ENCODE peak calls at places on chromosome 13, in seven cellular contexts. A, Z, L, G, I, P and D are unnamed samples.

GRCh38 chr13:85567909-85568308 is 231.3 kb downstream of the SLITRK6 start:
- DNase-seq in A (no peak), G (no peak), L (no peak), I (no peak), Z (no peak), P (no peak), D (no peak)

GRCh38 chr13:29077051-29077813 is 257.1 kb downstream of the MTUS2 start:
- DNase-seq in I (no peak), Z (no peak), G (no peak), A (no peak), P (no peak), L (no peak), D (no peak)

GRCh38 chr13:102555914-102556553 is 40.8 kb upstream of the TPP2 start:
- DNase-seq in I (peak), P (no peak), L (peak), G (no peak), A (peak), Z (peak), D (peak)

GRCh38 chr13:24153979-24154378 is 6.5 kb upstream of the SPATA13 start:
- DNase-seq in A (no peak), P (no peak), I (no peak), G (no peak), Z (no peak), L (no peak), D (no peak)

GRCh38 chr13:67235265-67235664 is 5.1 kb upstream of the PCDH9 start:
- DNase-seq in Z (no peak), L (peak), I (no peak), G (no peak), A (no peak), P (no peak), D (no peak)

GRCh38 chr13:72293206-72293605 is 426.2 kb upstream of the DACH1 start:
- DNase-seq in I (no peak), L (no peak), G (no peak), P (no peak), A (no peak), Z (no peak), D (no peak)

GRCh38 chr13:52070929-52071523 is 46.5 kb downstream of the UTP14C start:
- DNase-seq in G (no peak), I (peak), P (no peak), Z (no peak), L (peak), A (peak), D (peak)

GRCh38 chr13:76903544-76904162 is 17.4 kb upstream of the KCTD12 start:
- DNase-seq in L (peak), I (peak), A (peak), G (peak), P (peak), Z (peak), D (peak)

GRCh38 chr13:95100525-95101121 is 200.6 kb downstream of the ABCC4 start:
- DNase-seq in I (no peak), A (peak), Z (no peak), L (no peak), P (no peak), G (peak), D (no peak)

DNA sequence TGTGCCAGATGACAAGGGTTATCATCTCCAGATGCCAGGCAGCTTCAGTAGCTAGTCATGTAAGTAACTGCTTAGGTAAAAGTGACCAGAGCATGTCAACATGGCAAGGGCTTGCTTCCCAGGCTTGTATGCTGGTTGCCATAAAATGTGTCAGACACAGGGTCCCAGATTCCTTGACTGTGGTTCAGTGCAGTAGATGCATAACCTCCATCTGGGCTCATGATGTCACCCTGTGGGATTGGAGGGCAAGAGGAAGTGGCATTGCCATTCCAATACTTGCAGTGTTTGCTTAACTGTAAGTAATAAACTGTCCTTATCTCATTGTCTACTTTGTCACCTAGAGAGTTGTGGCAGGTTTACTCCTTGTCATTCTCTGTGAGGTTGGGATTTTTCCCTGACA is 226.8 kb downstream of the PCDH17 start:
- DNase-seq in P (no peak), L (no peak), G (no peak), A (no peak), Z (no peak), I (no peak), D (no peak)
- TF ChIP-seq JUND in P (no peak), L (no peak), G (no peak), A (no peak), Z (no peak), I (no peak), D (no peak)

DNA sequence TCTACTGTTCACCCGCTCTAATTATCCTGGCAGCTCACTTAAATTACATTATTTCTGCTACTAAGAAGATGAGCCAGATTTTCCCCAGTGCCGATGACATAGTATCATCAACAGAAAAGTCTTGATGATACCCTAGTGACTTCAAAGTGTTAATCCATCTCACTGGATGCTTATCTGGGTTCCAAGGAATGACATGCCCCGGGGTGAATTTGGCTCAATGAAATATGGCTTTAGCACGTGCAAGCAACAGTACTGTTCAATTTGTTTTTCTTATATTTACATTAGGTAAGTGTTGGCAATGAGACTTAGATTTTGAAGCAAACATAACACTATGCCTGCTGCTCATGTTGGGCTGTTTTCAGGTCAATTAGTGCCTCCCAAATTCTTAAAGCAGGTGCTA is 548.2 kb upstream of the SLITRK1 start:
- DNase-seq in G (no peak), I (no peak), A (no peak), L (no peak), P (no peak), Z (no peak), D (no peak)
- TF ChIP-seq JUND in G (no peak), I (no peak), A (no peak), L (no peak), P (no peak), Z (no peak), D (no peak)

DNA sequence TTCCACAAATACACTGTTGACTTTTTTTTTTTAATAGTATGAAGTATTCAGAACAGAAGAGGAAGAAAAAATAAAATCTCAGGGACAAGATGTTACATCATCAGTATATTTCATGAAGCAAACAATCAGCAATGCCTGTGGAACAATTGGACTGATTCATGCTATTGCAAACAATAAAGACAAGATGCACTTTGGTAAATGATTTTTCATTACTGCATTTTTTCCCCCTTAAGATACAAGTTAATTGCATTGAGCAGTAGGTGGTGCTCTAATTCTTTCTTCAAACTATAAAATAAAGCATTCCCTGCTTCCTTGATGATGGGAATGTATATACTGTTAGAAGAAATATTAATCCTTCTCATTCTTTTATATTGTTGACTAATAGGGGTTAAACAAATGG is 17.1 kb downstream of the UCHL3 start:
- DNase-seq in G (no peak), I (no peak), A (peak), P (no peak), Z (no peak), L (peak), D (peak)
- TF ChIP-seq JUND in G (no peak), I (no peak), A (no peak), P (no peak), Z (no peak), L (no peak), D (no peak)

GRCh38 chr13:74889321-74889720 is 592.6 kb downstream of the TBC1D4 start:
- DNase-seq in L (no peak), P (no peak), G (no peak), I (no peak), Z (no peak), A (no peak), D (no peak)
- TF ChIP-seq JUND in L (no peak), P (no peak), G (no peak), I (no peak), Z (no peak), A (no peak), D (no peak)

GRCh38 chr13:32779119-32779518 is 192.9 kb downstream of the PDS5B start:
- DNase-seq in A (no peak), P (no peak), G (no peak), L (no peak), I (no peak), Z (no peak), D (no peak)

GRCh38 chr13:32783067-32783466 is 196.8 kb downstream of the PDS5B start:
- DNase-seq in Z (no peak), I (no peak), G (no peak), A (no peak), P (no peak), L (no peak), D (no peak)

DNA sequence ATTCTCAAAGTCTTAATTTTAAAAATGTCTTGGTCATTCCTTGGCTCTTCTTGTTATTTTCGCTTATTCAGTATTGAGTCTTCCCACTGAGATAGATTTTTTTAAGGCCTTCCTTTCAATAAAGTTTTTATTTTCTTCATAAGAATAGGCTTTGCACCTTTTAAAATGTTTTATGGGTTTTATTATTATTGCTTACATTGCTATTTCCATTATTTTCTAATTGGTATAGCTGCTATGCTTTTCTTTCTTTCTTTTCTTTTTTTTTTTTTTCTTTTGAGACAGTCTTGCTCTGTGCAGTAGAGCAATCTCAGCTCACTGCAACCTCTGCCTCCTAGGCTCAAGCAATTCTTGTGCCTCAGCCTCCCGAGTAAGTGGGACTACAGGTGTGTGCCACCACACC is 195.7 kb downstream of the PDS5B start:
- DNase-seq in G (no peak), P (no peak), Z (no peak), I (no peak), A (no peak), L (no peak), D (no peak)
- TF ChIP-seq JUND in G (no peak), P (no peak), Z (no peak), I (no peak), A (no peak), L (no peak), D (no peak)

GRCh38 chr13:110023729-110024645 is 237.6 kb upstream of the IRS2 start:
- DNase-seq in Z (no peak), I (no peak), P (no peak), A (no peak), L (no peak), G (no peak), D (no peak)
- TF ChIP-seq JUND in Z (no peak), I (no peak), P (no peak), A (no peak), L (no peak), G (no peak), D (no peak)

GRCh38 chr13:32330438-32330837 is 15.1 kb downstream of the BRCA2 start:
- DNase-seq in Z (no peak), L (no peak), P (no peak), G (no peak), I (no peak), A (no peak), D (no peak)
- TF ChIP-seq JUND in Z (no peak), L (no peak), P (no peak), G (no peak), I (no peak), A (no peak), D (no peak)

GRCh38 chr13:81659984-81660383 is 1319.1 kb upstream of the SPRY2 start:
- DNase-seq in A (no peak), I (no peak), Z (no peak), G (no peak), P (no peak), L (no peak), D (no peak)

GRCh38 chr13:81670048-81670447 is 1329.1 kb upstream of the SPRY2 start:
- DNase-seq in A (no peak), G (no peak), I (no peak), Z (no peak), L (no peak), P (no peak), D (no peak)

GRCh38 chr13:81664872-81665271 is 1323.9 kb upstream of the SPRY2 start:
- DNase-seq in P (no peak), L (no peak), I (no peak), G (no peak), Z (no peak), A (no peak), D (no peak)
- TF ChIP-seq JUND in P (no peak), L (no peak), I (no peak), G (no peak), Z (no peak), A (no peak), D (no peak)

GRCh38 chr13:112182831-112183543 is 116.0 kb downstream of the SOX1 start:
- DNase-seq in A (peak), P (no peak), G (no peak), Z (no peak), L (no peak), I (no peak), D (no peak)

GRCh38 chr13:112184261-112184660 is 117.3 kb downstream of the SOX1 start:
- DNase-seq in I (no peak), A (no peak), Z (no peak), L (no peak), G (no peak), P (no peak), D (no peak)

GRCh38 chr13:112183544-112184145 is 116.7 kb downstream of the SOX1 start:
- DNase-seq in L (no peak), G (no peak), Z (no peak), I (no peak), P (no peak), A (no peak), D (no peak)

GRCh38 chr13:112181336-112182051 is 114.5 kb downstream of the SOX1 start:
- DNase-seq in G (no peak), P (no peak), L (no peak), Z (no peak), I (no peak), A (no peak), D (no peak)

DNA sequence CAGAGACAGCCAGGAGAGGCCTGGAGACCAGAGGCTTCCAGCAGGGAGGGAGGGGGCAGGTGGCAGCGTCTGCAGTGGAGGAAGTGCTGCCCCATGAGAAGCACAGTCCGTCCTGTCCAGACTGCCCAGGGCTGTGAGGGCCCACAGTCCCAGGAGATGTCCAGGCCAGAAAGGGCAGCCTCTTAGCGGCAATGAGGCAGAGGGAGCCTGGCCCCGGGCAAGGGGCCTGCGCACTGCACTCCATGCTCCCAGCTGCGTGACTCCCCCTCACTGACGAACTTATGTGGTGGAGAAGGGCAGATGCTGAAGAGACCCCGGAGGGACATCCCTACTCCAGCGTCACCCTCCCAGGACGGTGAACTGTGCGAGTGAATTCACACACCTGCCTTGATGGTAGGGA is 115.3 kb downstream of the SOX1 start:
- DNase-seq in A (no peak), I (no peak), P (no peak), L (no peak), G (no peak), Z (no peak), D (no peak)
- TF ChIP-seq JUND in A (no peak), I (no peak), P (no peak), L (no peak), G (no peak), Z (no peak), D (no peak)